ENCODE peak calls at places on chromosomes 12 and 14, in five cellular contexts. G is transverse colon; H is right atrium auricular region; D is IMR-90; O is CD8-positive, alpha-beta T cell. M is an unnamed sample. For H3K27me3, H3K4me1 and H3K9me3, the result is how much of the 10 kb centered on the place peaks cover.

GRCh38 chr12:11949738-11950403 is 120.9 kb upstream of the BCL2L14 start:
- DNase-seq in G (no peak), H (no peak), D (no peak), O (no peak), M (peak)

GRCh38 chr14:58426819-58427288 is 477 bp downstream of the TIMM9 start:
- DNase-seq in G (peak), H (peak), D (peak), O (peak), M (peak)

GRCh38 chr14:50773632-50774541 is 57.1 kb downstream of the NIN start:
- DNase-seq in G (peak), H (no peak), D (peak), O (no peak), M (peak)

GRCh38 chr12:105744659-105745058 is 394.1 kb downstream of the NUAK1 start:
- DNase-seq in G (no peak), H (no peak), D (no peak), O (no peak), M (no peak)

GRCh38 chr12:28484157-28484556 is 293.9 kb downstream of the CCDC91 start:
- DNase-seq in G (no peak), H (no peak), D (no peak), O (no peak), M (no peak)

GRCh38 chr12:4934651-4935050 is 24.9 kb downstream of the KCNA1 start:
- DNase-seq in G (no peak), H (no peak), D (peak), O (no peak), M (no peak)

GRCh38 chr14:34713681-34714319 is 593 bp downstream of the CFL2 start:
- DNase-seq in G (peak), H (peak), D (peak), O (peak), M (peak)

GRCh38 chr12:6788972-6789905 is at the start of gene CD4:
- DNase-seq in G (peak), H (peak), D (no peak), O (no peak), M (no peak)

GRCh38 chr12:77382096-77382742 is 316.9 kb upstream of the E2F7 start:
- DNase-seq in G (no peak), H (no peak), D (no peak), O (no peak), M (no peak)

GRCh38 chr12:75196865-75197264 is 12.8 kb downstream of the KCNC2 start:
- DNase-seq in G (no peak), H (no peak), D (no peak), O (no peak), M (no peak)

GRCh38 chr14:53295985-53296582 is 143.0 kb upstream of the DDHD1 start:
- DNase-seq in G (no peak), H (no peak), D (peak), O (no peak), M (no peak)

GRCh38 chr14:90767899-90768298 is 48.3 kb downstream of the TTC7B start:
- DNase-seq in G (no peak), H (no peak), D (no peak), O (no peak), M (no peak)

DNA sequence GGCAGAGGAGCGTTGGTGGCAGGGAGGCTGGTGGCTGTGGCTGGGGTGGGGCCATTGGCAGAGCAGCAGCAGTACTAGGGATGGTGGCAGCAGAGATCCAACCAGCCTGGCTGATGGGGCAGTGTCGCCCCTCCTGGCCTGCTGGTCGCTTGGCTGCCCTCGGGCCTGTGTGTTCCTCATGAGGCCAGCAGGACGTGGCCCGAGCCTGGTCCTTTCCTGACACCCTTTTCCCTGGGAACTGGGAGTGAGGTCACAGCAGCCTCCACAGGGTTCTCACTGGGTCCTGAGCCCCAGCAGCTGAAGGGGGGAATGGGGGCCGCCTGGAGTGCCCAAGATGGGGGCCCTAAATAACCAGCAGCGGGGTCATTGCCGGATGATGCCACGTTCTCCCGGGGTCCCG is 46.1 kb downstream of the KIF26A start:
- DNase-seq in G (no peak), H (no peak), D (no peak), O (no peak), M (no peak)
- H3K27me3 ChIP-seq in G (under half), H (under half), D (under half), O (under half), M (under half)

DNA sequence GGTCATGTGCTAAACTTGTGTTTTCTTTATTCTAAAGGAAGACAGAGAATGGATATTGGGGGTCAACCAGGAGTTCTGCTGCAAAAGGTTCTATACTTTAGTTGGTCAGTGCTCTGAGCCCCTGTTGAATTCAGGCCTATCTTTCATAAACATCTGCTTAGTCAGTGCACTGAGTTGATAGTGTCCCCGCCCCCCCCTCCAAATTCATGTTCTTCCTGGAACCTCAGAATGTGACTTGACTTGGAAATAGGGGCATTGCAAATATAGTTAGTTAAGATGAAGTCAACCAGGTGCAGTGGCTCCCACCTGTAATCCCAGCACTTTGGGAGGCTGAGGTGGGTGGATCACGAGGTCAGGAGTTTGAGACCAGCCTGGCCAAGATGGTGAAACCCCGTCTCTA is 23.3 kb downstream of the CHST11 start:
- DNase-seq in G (no peak), H (no peak), D (no peak), O (no peak), M (no peak)
- H3K4me1 ChIP-seq in G (under half), H (under half), D (under half), O (half or more), M (under half)

GRCh38 chr12:133061954-133062353 is 18.8 kb upstream of the ZNF140 start:
- DNase-seq in G (no peak), H (no peak), D (no peak), O (no peak), M (no peak)

GRCh38 chr12:133057446-133057845 is 20.1 kb downstream of the ZNF84 start:
- DNase-seq in G (no peak), H (no peak), D (peak), O (no peak), M (no peak)

GRCh38 chr12:133063556-133063955 is 17.2 kb upstream of the ZNF140 start:
- DNase-seq in G (no peak), H (no peak), D (no peak), O (no peak), M (no peak)

GRCh38 chr12:133058203-133059125 is 21.2 kb downstream of the ZNF84 start:
- DNase-seq in G (no peak), H (no peak), D (peak), O (no peak), M (no peak)
- H3K9me3 ChIP-seq in G (half or more), H (half or more), D (half or more), O (half or more), M (under half)

GRCh38 chr12:53994268-53994690 is 5.7 kb upstream of the HOXC9 start:
- DNase-seq in G (no peak), H (no peak), D (no peak), O (no peak), M (no peak)
- H3K27me3 ChIP-seq in G (half or more), H (half or more), D (half or more), O (half or more), M (half or more)

DNA sequence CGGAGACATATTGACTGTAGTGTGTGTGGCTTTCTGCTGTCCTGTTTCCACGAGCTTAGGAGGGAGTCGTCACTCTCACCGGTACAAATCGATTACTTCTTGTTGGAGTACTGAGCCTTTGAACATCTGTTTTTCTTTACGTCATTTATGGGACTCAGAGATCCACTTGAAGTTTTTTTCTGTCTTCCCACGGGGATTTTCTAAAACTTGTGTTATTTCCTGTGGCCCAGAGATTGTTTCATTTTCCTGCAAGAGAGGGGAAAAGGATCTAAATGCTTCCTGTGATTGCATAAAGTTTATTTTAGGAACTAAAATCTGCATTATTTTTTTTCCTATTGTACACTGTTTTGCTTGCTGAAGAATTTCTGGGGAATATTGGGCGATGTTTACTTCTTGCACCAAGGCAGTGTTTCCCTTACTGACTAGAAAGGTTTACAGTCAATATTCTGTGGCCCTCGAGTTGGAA is 199.7 kb upstream of the ARHGAP5 start:
- DNase-seq in G (no peak), H (no peak), D (peak), O (no peak), M (no peak)
- H3K4me1 ChIP-seq in G (under half), H (under half), D (under half), O (under half), M (under half)

GRCh38 chr14:104184911-104185499 is 46.6 kb downstream of the KIF26A start:
- DNase-seq in G (peak), H (no peak), D (no peak), O (no peak), M (no peak)

GRCh38 chr14:104181761-104182530 is 43.6 kb downstream of the KIF26A start:
- DNase-seq in G (no peak), H (no peak), D (no peak), O (no peak), M (no peak)

GRCh38 chr14:104182857-104183425 is 44.6 kb downstream of the KIF26A start:
- DNase-seq in G (no peak), H (no peak), D (no peak), O (no peak), M (no peak)

GRCh38 chr14:104185916-104186495 is 47.6 kb downstream of the KIF26A start:
- DNase-seq in G (no peak), H (no peak), D (no peak), O (no peak), M (no peak)

DNA sequence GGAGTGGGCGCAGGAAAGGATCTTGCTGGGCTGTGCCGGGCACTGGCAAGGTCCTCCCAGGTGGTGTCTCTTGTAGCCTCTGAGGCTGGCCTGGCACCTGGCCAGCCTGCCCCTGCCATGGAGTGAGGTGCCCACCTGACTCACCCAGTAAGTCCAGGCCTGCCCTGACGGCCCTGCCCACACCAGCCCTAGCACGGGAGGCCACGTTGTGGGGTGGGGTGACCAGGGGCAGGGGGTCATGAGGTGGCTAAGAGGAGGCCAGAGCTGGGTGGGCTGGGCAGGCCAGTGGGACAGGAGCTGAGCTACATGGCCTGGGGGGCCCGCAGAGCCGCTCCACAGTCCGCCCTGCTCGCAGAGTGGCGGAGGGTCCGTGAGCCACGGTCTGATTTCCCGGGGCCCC is 45.4 kb downstream of the KIF26A start:
- DNase-seq in G (no peak), H (no peak), D (no peak), O (no peak), M (no peak)
- H3K9me3 ChIP-seq in G (under half), H (under half), D (under half), O (under half), M (under half)

GRCh38 chr12:132328282-132329029 is 933 bp downstream of the GALNT9 start:
- DNase-seq in G (no peak), H (no peak), D (no peak), O (no peak), M (no peak)

GRCh38 chr12:132326646-132327045 is 2.7 kb downstream of the GALNT9 start:
- DNase-seq in G (no peak), H (no peak), D (no peak), O (no peak), M (no peak)

GRCh38 chr12:132325733-132326130 is 3.7 kb downstream of the GALNT9 start:
- DNase-seq in G (no peak), H (no peak), D (no peak), O (no peak), M (no peak)

GRCh38 chr12:132329036-132329738 is at the start of gene GALNT9:
- DNase-seq in G (no peak), H (no peak), D (no peak), O (no peak), M (no peak)

DNA sequence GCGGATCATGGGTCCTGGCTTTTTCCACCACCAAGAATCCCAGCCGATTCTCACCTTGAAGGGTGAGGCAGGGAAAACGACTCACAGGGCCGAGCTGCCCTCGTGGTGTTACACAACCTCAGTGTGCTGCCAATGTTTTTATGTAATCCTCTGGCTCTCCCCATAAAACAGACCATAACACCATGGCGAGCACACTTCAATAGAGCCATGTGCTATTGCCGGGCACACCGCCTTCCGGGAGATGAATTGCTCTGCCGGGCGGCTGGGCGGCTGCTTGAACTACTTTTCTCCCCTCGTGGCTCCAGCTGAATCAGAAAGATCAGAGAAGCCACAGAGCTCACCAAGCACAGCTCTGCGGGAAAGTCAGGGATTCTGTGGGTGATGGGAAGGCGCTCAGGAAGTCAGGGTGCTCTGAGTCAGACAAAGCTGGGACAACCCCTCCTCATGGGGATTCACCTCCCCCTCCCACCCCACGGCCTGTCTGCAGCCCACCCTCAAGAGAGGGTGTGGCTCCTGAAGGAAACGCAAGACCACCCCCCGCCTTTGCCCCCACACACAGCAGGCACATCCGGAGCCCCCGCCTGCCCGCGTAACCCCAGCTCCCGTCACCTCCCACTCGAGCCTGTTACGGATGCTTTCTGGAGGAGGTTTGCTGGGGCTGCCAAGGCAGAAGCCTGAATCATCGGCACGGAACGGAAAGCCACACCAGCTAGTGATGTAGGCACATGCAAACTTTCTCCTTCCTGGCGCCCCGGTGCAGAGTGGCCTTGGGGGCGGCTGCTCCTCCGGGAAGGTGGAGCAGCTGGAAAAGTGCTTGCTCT is 1.8 kb downstream of the GALNT9 start:
- DNase-seq in G (peak), H (peak), D (peak), O (no peak), M (peak)
- H3K27me3 ChIP-seq in G (half or more), H (under half), D (under half), O (under half), M (under half)

GRCh38 chr12:117098071-117098360 is 1.2 kb downstream of the TESC start:
- DNase-seq in G (no peak), H (no peak), D (no peak), O (no peak), M (no peak)

GRCh38 chr12:117097159-117097558 is 2.1 kb downstream of the TESC start:
- DNase-seq in G (no peak), H (no peak), D (no peak), O (no peak), M (no peak)

GRCh38 chr12:117100251-117100650 is 1.0 kb upstream of the TESC start:
- DNase-seq in G (no peak), H (no peak), D (peak), O (no peak), M (no peak)

GRCh38 chr12:117096643-117097042 is 2.6 kb downstream of the TESC start:
- DNase-seq in G (no peak), H (no peak), D (no peak), O (no peak), M (no peak)

GRCh38 chr12:117098361-117099217 is 627 bp downstream of the TESC start:
- DNase-seq in G (peak), H (no peak), D (no peak), O (no peak), M (peak)
- H3K4me1 ChIP-seq in G (under half), H (under half), D (under half), O (under half), M (half or more)

M was measured in body of pancreas.